ENCODE peak calls at places on chromosomes 12 and 14, in six cellular contexts. N, G, E, F, L and Y are unnamed samples.
A peak's percentile ranks its signal among the peaks of the same experiment; 100 is the strongest.

GRCh38 chr12:96198970-96199369 is 4.8 kb downstream of the ELK3 start:
- DNase-seq in L (no peak), G (no peak), F (no peak), N (peak; percentile 95), E (peak; percentile 71), Y (peak; percentile 69)

GRCh38 chr12:124633954-124634352 is 66.5 kb upstream of the NCOR2 start:
- DNase-seq in L (no peak), E (no peak), G (no peak), N (no peak), F (no peak), Y (no peak)

GRCh38 chr12:49358548-49359141 is 8.6 kb upstream of the SPATS2 start:
- DNase-seq in F (peak; percentile 57), G (peak; percentile 69), N (peak; percentile 42), L (no peak), E (peak; percentile 58), Y (no peak)

GRCh38 chr12:62006076-62006732 is 254.0 kb upstream of the USP15 start:
- DNase-seq in E (peak; percentile 9), F (peak; percentile 15), N (peak; percentile 17), G (no peak), L (no peak), Y (no peak)

GRCh38 chr12:127297327-127297726 is 969.6 kb upstream of the TMEM132C start:
- DNase-seq in L (no peak), N (no peak), G (no peak), E (no peak), F (no peak), Y (no peak)

GRCh38 chr14:24150061-24150460 is 2.8 kb downstream of the RNF31 start:
- DNase-seq in E (no peak), N (no peak), L (no peak), F (no peak), G (no peak), Y (no peak)

GRCh38 chr12:131775904-131776889 is 52.0 kb upstream of the MMP17 start:
- DNase-seq in E (no peak), L (no peak), N (peak; percentile 22), F (no peak), G (no peak), Y (no peak)

GRCh38 chr14:67240168-67240932 is 885 bp upstream of the PALS1 start:
- DNase-seq in L (peak; percentile 44), F (peak; percentile 85), G (no peak), N (no peak), E (no peak), Y (no peak)

GRCh38 chr12:13243516-13244070 is 47.1 kb downstream of the EMP1 start:
- DNase-seq in F (no peak), L (no peak), N (peak; percentile 58), G (no peak), E (peak; percentile 36), Y (peak; percentile 45)

GRCh38 chr12:109600481-109600880 is 26.9 kb downstream of the MVK start:
- DNase-seq in G (no peak), L (no peak), F (no peak), N (no peak), E (no peak), Y (no peak)

GRCh38 chr14:39169541-39169900 is 612 bp downstream of the TRAPPC6B start:
- DNase-seq in F (peak; percentile 55), G (no peak), N (peak; percentile 15), L (no peak), E (no peak), Y (no peak)

GRCh38 chr12:113477171-113477841 is 5.6 kb upstream of the LHX5 start:
- DNase-seq in E (no peak), G (no peak), N (no peak), L (no peak), F (no peak), Y (no peak)

GRCh38 chr12:42696424-42697149 is 107.0 kb upstream of the PRICKLE1 start:
- DNase-seq in E (peak; percentile 53), L (peak; percentile 94), G (no peak), N (peak; percentile 89), F (peak; percentile 37), Y (peak; percentile 23)

GRCh38 chr12:62190921-62191746 is 69.1 kb upstream of the USP15 start:
- DNase-seq in E (no peak), L (no peak), F (peak; percentile 4), G (peak; percentile 23), N (no peak), Y (peak; percentile 1)

GRCh38 chr12:118727967-118728366 is 253.4 kb upstream of the SRRM4 start:
- DNase-seq in E (no peak), F (no peak), L (no peak), N (no peak), G (no peak), Y (no peak)

GRCh38 chr14:89428556-89429196 is 11.6 kb upstream of the FOXN3 start:
- DNase-seq in N (peak; percentile 69), E (no peak), F (peak; percentile 14), L (peak; percentile 27), G (no peak), Y (no peak)

GRCh38 chr12:76623929-76624328 is 64.4 kb upstream of the OSBPL8 start:
- DNase-seq in G (no peak), L (no peak), E (no peak), F (no peak), N (peak; percentile 57), Y (no peak)

GRCh38 chr14:62409185-62409584 is 636.1 kb downstream of the KCNH5 start:
- DNase-seq in N (no peak), F (no peak), L (no peak), G (no peak), E (no peak), Y (no peak)

GRCh38 chr12:124231980-124232653 is 62.8 kb upstream of the RFLNA start:
- DNase-seq in G (no peak), N (no peak), E (no peak), L (no peak), F (no peak), Y (no peak)

GRCh38 chr12:26028953-26029740 is 70.7 kb downstream of the RASSF8 start:
- DNase-seq in F (peak; percentile 26), E (peak; percentile 61), L (no peak), N (peak; percentile 52), G (peak; percentile 18), Y (peak; percentile 26)

GRCh38 chr14:32561520-32561919 is 232.4 kb downstream of the AKAP6 start:
- DNase-seq in F (no peak), L (no peak), E (no peak), G (no peak), N (peak; percentile 80), Y (no peak)

GRCh38 chr14:32560213-32560857 is 231.2 kb downstream of the AKAP6 start:
- DNase-seq in N (peak; percentile 76), F (peak; percentile 53), E (peak; percentile 73), G (no peak), L (peak; percentile 17), Y (peak; percentile 71)

GRCh38 chr14:32564591-32564990 is 235.5 kb downstream of the AKAP6 start:
- DNase-seq in E (no peak), L (no peak), G (no peak), N (peak; percentile 47), F (no peak), Y (no peak)

GRCh38 chr14:32567543-32568384 is 238.7 kb downstream of the AKAP6 start:
- DNase-seq in L (no peak), F (no peak), E (no peak), G (no peak), N (peak; percentile 76), Y (no peak)

GRCh38 chr14:32565256-32565655 is 236.2 kb downstream of the AKAP6 start:
- DNase-seq in L (no peak), E (no peak), N (peak; percentile 13), G (no peak), F (no peak), Y (no peak)
- H3K4me3 ChIP-seq in L (no peak overlapping the region), E (no peak overlapping the region), N (no peak overlapping the region), G (no peak overlapping the region), F (no peak overlapping the region), Y (no peak overlapping the region)

DNA sequence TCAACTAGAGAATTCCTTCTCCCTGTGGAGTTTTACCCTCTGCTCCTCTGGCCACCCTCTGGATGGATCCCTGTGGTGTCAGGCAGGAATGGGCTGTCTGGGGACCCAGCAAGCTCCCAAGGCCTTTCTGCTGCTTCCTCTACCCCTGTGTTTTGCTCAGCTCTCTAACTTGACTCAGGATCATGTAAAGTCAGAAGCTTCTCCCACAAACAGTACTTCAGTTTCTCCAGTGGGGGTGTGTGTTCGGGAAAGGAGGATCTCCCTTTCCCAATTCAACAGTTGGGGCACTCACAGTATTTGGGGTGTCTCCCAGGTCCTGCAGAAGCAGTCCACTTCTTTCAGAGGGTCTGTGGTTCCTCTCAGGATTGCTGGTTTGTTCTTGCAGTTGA is 162.4 kb upstream of the NUDT4 start:
- DNase-seq in F (no peak), N (no peak), E (no peak), L (no peak), G (no peak), Y (no peak)
- H3K4me3 ChIP-seq in F (no peak overlapping the region), N (no peak overlapping the region), E (no peak overlapping the region), L (no peak overlapping the region), G (no peak overlapping the region), Y (no peak overlapping the region)

DNA sequence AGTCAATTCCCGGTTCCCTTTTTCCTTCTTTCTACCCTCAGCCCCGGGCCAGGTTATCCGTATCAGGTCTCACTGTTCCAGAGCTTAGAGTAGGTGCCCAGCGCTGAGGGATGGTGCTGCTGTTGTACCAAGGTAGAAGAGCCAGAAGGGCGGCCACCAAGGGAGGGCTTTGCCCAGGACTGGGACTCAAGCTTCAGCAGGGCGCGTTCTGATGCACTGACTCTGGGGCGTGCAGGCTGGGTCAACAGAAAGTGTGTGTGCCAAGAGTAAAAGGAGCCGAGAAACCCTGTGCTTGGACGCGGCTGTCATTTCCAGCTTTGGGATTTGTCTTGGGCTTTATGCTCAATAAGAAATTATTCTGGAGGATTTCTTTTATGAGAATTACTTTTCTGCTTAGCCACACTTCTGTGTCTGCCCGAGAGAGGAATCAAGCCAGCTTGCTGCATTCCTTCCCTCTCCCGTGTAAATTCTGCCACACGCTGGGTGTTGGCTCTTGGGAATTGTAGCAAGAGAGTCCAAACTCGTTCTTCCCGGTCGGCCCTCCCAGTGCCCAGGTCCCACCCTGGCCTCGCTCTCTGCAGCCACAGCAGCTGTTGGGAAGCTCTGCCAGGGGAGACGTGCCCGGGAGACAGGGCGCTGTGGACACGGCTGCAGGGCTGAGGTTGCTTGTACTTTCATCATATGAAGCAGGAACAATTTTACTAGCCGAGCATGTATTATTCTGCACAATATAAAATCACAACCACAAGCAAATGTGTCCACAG is 98.0 kb downstream of the FBXL14 start:
- DNase-seq in L (no peak), N (peak; percentile 34), E (no peak), G (no peak), F (peak; percentile 34), Y (no peak)
- H3K4me3 ChIP-seq in L (peak overlapping the region; percentile 19), N (peak overlapping the region; percentile 8), E (peak overlapping the region; percentile 20), G (no peak overlapping the region), F (no peak overlapping the region), Y (peak overlapping the region; percentile 31)

DNA sequence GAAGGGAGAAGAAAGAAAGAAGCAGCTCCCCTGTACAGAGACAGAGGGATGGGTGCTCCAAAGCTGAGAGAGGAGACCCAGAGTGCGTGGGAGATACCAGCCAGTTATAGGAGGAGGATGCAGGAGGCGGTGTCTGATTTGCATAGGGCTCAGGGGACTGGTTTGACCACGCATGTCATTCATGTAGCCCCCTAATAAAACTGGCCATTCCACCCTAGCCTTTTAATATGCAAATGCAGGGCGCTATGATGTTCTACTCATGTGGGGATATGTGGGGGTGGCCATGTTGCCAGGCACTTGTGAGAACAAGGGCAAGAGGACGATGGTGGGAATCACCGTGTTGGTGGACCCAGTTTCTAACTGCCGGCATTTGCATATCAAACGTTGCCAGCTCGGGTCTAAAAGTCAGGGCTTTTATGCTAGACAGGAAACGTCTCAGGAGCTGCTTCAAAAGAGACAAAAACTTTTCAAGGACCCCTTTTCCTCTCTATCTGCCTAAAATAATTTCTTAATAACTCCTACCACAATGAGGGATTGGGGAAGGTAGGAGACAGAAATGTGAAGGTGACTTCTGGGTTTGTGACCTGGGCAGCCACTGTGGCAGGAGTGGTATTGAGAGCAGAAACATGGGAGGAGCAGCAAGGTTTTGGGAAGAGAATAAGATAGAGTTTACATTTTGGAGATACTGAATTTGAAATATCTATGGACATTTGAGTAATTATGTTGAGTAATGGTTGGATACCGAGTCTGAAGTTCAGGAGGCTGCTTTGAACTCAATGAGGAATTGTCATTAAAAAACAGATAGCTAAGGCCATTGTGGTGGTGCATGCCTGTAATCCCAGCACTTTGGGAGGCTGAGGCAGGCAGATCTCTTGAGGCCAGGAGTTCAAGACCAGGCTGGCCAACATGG is 2.2 kb upstream of the ATXN3 start:
- DNase-seq in N (no peak), L (no peak), F (no peak), E (no peak), G (peak; percentile 30), Y (no peak)
- H3K4me3 ChIP-seq in N (no peak overlapping the region), L (no peak overlapping the region), F (no peak overlapping the region), E (no peak overlapping the region), G (peak overlapping the region; percentile 24), Y (no peak overlapping the region)